ENCODE peak calls at places on chromosomes 11 and 22, in five cellular contexts. Q is A549, W is PC-9, S is body of pancreas, U is K562. M is an unnamed sample.

GRCh38 chr22:36123673-36124630 is 36.6 kb downstream of the APOL3 start:
- DNase-seq in Q (peak; percentile 62), W (peak; percentile 97), S (peak; percentile 97), U (peak; percentile 80), M (peak; percentile 92)

GRCh38 chr22:23970201-23970641 is 3.5 kb downstream of the DDTL start:
- DNase-seq in Q (no peak), W (no peak), S (no peak), U (peak; percentile 0), M (no peak)

GRCh38 chr11:114053406-114053805 is 6.1 kb upstream of the ZBTB16 start:
- DNase-seq in Q (no peak), W (no peak), S (no peak), U (no peak), M (no peak)

GRCh38 chr11:125514336-125515101 is 18.5 kb upstream of the FEZ1 start:
- DNase-seq in Q (no peak), W (peak; percentile 83), S (no peak), U (no peak), M (peak; percentile 67)

GRCh38 chr11:130340671-130341319 is 26.1 kb upstream of the ZBTB44 start:
- DNase-seq in Q (no peak), W (no peak), S (no peak), U (no peak), M (no peak)

GRCh38 chr11:130689222-130689908 is 226.9 kb downstream of the SNX19 start:
- DNase-seq in Q (no peak), W (no peak), S (no peak), U (no peak), M (no peak)

GRCh38 chr11:61966673-61967176 is 709 bp downstream of the FTH1 start:
- DNase-seq in Q (no peak), W (peak; percentile 58), S (peak; percentile 46), U (peak; percentile 81), M (peak; percentile 17)

GRCh38 chr11:96235725-96236124 is 107.3 kb downstream of the MAML2 start:
- DNase-seq in Q (no peak), W (no peak), S (no peak), U (no peak), M (no peak)

GRCh38 chr11:69439127-69439526 is 42.3 kb upstream of the LINC01488 start:
- DNase-seq in Q (no peak), W (no peak), S (no peak), U (no peak), M (no peak)
- H3K4me1 ChIP-seq in Q (peaks cover 34% of the 10 kb centered on the region), W (peaks cover 74% of the 10 kb centered on the region), S (peaks cover 28% of the 10 kb centered on the region), U (peaks cover 46% of the 10 kb centered on the region), M (peaks cover 7% of the 10 kb centered on the region)

GRCh38 chr11:123196060-123196714 is 1.1 kb upstream of the CLMP start:
- DNase-seq in Q (no peak), W (no peak), S (no peak), U (no peak), M (no peak)
- H3K4me3 ChIP-seq in Q (no peak overlapping the region), W (no peak overlapping the region), S (no peak overlapping the region), U (no peak overlapping the region), M (peak overlapping the region; percentile 39)

GRCh38 chr22:31533391-31533790 is 37.1 kb downstream of the SFI1 start:
- DNase-seq in Q (no peak), W (no peak), S (no peak), U (no peak), M (no peak)
- H3K27ac ChIP-seq in Q (no peak overlapping the region), W (no peak overlapping the region), S (no peak overlapping the region), U (no peak overlapping the region), M (no peak overlapping the region)

GRCh38 chr11:2670541-2671100 is 29.2 kb downstream of the KCNQ1OT1 start:
- DNase-seq in Q (no peak), W (no peak), S (no peak), U (no peak), M (no peak)
- H3K4me1 ChIP-seq in Q (no peaks in the 10 kb centered on the region), W (no peaks in the 10 kb centered on the region), S (peaks cover 43% of the 10 kb centered on the region), U (no peaks in the 10 kb centered on the region), M (no peaks in the 10 kb centered on the region)

DNA sequence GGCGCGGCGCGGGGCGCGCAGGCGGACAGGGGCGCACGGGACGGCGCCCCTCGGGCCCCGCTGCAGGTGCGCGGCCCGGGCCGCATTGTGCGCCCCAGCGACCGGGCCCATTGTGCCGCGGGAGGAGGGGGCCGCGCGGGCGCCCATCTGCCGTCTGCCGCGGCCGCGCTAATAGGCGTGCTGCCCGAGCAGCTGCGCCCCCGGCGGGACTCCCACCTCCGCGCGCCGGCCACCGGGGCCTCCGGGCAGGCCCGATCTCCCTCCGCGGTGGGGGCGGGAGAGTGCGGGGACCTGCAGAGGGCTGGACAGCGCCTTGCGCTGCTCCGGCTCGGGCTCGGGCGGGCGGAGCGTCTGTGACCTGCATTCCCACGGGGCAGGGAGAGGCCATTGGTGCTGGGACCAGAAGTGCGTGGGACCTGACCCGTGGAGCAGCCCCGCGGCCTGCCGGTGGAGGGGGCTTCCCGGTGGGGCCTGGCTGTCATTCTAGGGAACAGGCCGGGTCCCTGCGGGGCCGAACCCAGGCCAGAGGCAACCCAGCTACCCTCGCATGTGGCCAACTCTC is 950 bp downstream of the BRSK2 start:
- DNase-seq in Q (no peak), W (no peak), S (peak; percentile 72), U (no peak), M (no peak)
- H3K4me3 ChIP-seq in Q (peak overlapping the region; percentile 57), W (no peak overlapping the region), S (no peak overlapping the region), U (no peak overlapping the region), M (no peak overlapping the region)

DNA sequence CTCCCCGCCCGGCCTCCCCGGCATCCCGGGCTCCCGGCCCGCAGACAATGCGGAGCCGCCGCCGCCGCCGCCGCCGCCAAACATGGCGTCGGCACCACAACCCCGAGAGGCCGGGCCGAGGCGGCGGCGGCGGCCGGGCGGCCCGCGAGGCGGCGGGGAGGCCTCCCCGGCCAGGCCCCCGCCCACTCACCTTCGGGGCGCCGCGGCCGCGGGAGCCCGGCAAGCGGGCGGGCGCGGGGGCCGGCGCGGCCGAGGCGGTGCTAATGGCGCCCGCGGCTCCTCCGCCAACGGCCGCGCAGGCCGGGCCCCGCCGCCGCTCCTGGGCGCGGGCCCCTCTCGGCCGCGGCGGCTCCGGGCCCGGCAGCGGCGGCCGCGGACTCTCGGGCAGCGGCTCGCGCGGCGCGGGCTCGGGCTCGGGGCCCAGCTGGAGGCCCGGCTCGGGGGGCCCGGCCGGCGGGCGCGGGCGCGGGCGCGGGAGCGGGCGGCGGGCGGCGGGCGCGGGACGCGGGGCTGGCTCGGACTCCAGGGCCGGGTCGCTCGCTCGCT is 293 bp downstream of the BRD1 start:
- DNase-seq in Q (no peak), W (no peak), S (no peak), U (peak; percentile 26), M (no peak)
- H3K27ac ChIP-seq in Q (peak overlapping the region; percentile 91), W (peak overlapping the region; percentile 19), S (peak overlapping the region; percentile 86), U (peak overlapping the region; percentile 82), M (peak overlapping the region; percentile 79)